ENCODE peak calls at places on chromosome 22, in seven cellular contexts. X is heart left ventricle; M is H1; D is NCI-H1930; V is activated naive CD4-positive, alpha-beta T cell treated with anti-CD3 and anti-CD28 coated beads, Interleukin-2, amount 10 ng/mL, durations not matched to agents 7 days and 5 days; L is H7; Z is coronary artery. R is an unnamed sample.
A peak's percentile ranks its signal among the peaks of the same experiment; 100 is the strongest.

GRCh38 chr22:24483966-24484545 is 11.1 kb upstream of the UPB1 start:
- DNase-seq in M (no peak), L (no peak), Z (no peak), D (no peak), X (no peak), V (no peak), R (no peak)

GRCh38 chr22:41847300-41847699 is 14.4 kb downstream of the SREBF2 start:
- DNase-seq in Z (no peak), D (no peak), V (no peak), X (no peak), L (no peak), M (no peak), R (no peak)

GRCh38 chr22:29587938-29588699 is 7.2 kb upstream of the NIPSNAP1 start:
- DNase-seq in Z (no peak), X (no peak), M (no peak), V (no peak), L (no peak), D (no peak), R (no peak)

GRCh38 chr22:33332538-33332937 is 274.4 kb upstream of the SYN3 start:
- DNase-seq in D (no peak), Z (no peak), V (no peak), X (no peak), M (no peak), L (no peak), R (no peak)

GRCh38 chr22:44369241-44369652 is 56.5 kb upstream of the SHISAL1 start:
- DNase-seq in M (peak; percentile 31), L (peak; percentile 90), D (no peak), X (peak; percentile 19), V (peak; percentile 19), Z (peak; percentile 53), R (peak; percentile 56)

GRCh38 chr22:48042621-48043395 is 1280.4 kb downstream of the TBC1D22A start:
- DNase-seq in Z (no peak), M (no peak), D (no peak), X (no peak), L (peak; percentile 13), V (no peak), R (no peak)

GRCh38 chr22:30249049-30250038 is 2.8 kb upstream of the LIF start:
- DNase-seq in V (no peak), X (peak; percentile 86), Z (no peak), L (peak; percentile 69), M (no peak), D (no peak), R (no peak)

GRCh38 chr22:24486501-24486921 is 8.6 kb upstream of the UPB1 start:
- DNase-seq in Z (no peak), X (no peak), M (no peak), D (no peak), V (no peak), L (no peak), R (no peak)

GRCh38 chr22:46479046-46479445 is 58.4 kb downstream of the CELSR1 start:
- DNase-seq in M (no peak), X (no peak), Z (no peak), V (no peak), L (peak; percentile 55), D (no peak), R (no peak)

GRCh38 chr22:19965771-19966709 is 24.4 kb upstream of the TXNRD2 start:
- DNase-seq in X (no peak), L (peak; percentile 94), V (no peak), Z (no peak), D (no peak), M (no peak), R (no peak)

GRCh38 chr22:33896801-33897620 is 23.3 kb downstream of the LARGE1 start:
- DNase-seq in D (no peak), V (no peak), X (no peak), Z (no peak), M (peak; percentile 56), L (peak; percentile 51), R (no peak)

GRCh38 chr22:41844513-41844912 is 11.6 kb downstream of the SREBF2 start:
- DNase-seq in V (no peak), M (no peak), X (no peak), L (no peak), D (no peak), Z (no peak), R (no peak)

GRCh38 chr22:41410311-41410751 is 28.6 kb downstream of the TEF start:
- DNase-seq in D (no peak), V (no peak), M (no peak), L (no peak), Z (peak; percentile 92), X (peak; percentile 86), R (peak; percentile 78)

GRCh38 chr22:50730941-50731661 is 6.9 kb upstream of the ACR start:
- DNase-seq in V (no peak), D (no peak), M (no peak), Z (no peak), L (peak; percentile 88), X (no peak), R (peak; percentile 69)

GRCh38 chr22:34950480-34950879 is 115.5 kb upstream of the ISX start:
- DNase-seq in M (no peak), Z (no peak), L (peak; percentile 51), X (no peak), D (no peak), V (no peak), R (no peak)

GRCh38 chr22:36363378-36363931 is 24.3 kb downstream of the MYH9 start:
- DNase-seq in V (no peak), L (no peak), X (no peak), D (no peak), Z (no peak), M (no peak), R (no peak)

GRCh38 chr22:42069801-42070516 is 653 bp downstream of the NAGA start:
- DNase-seq in Z (no peak), V (no peak), X (no peak), M (no peak), L (no peak), D (no peak), R (no peak)

GRCh38 chr22:26646158-26646557 is 11.2 kb upstream of the MIAT start:
- DNase-seq in L (no peak), M (no peak), V (no peak), D (no peak), X (no peak), Z (no peak), R (no peak)

GRCh38 chr22:48376936-48377335 is 1450.7 kb downstream of the BRD1 start:
- DNase-seq in X (no peak), M (no peak), L (no peak), V (no peak), Z (peak; percentile 45), D (no peak), R (peak; percentile 36)

GRCh38 chr22:27984723-27985122 is 65.7 kb upstream of the PITPNB start:
- DNase-seq in M (no peak), X (no peak), D (no peak), Z (peak; percentile 33), V (no peak), L (no peak), R (no peak)

GRCh38 chr22:27210111-27210739 is 552.8 kb downstream of the MIAT start:
- DNase-seq in X (no peak), Z (peak; percentile 54), M (no peak), D (no peak), L (no peak), V (no peak), R (no peak)

GRCh38 chr22:37260939-37261338 is 16.9 kb upstream of the RAC2 start:
- DNase-seq in D (peak; percentile 53), X (peak; percentile 59), V (peak; percentile 74), M (no peak), Z (no peak), L (peak; percentile 88), R (peak; percentile 76)

GRCh38 chr22:25113316-25113721 is 86.3 kb upstream of the CRYBB3 start:
- DNase-seq in X (no peak), M (no peak), Z (no peak), L (no peak), V (no peak), D (no peak), R (no peak)

R was measured in aorta.